ENCODE peak calls at places on chromosomes 16 and 17, in four cellular contexts. Z is HFFc6, D is BJ, C is AG08396. M is an unnamed sample.

GRCh38 chr17:9470171-9470570 is 105.4 kb downstream of the STX8 start:
- DNase-seq in Z (no peak), D (no peak), C (no peak), M (no peak)

GRCh38 chr16:59859606-59860402 is 1125.7 kb upstream of the GOT2 start:
- DNase-seq in Z (no peak), D (peak; percentile 19), C (no peak), M (no peak)

GRCh38 chr17:58302919-58303551 is 22.3 kb upstream of the MPO start:
- DNase-seq in Z (no peak), D (no peak), C (no peak), M (no peak)

GRCh38 chr17:55693244-55694216 is 29.1 kb downstream of the TMEM100 start:
- DNase-seq in Z (no peak), D (no peak), C (peak; percentile 43), M (no peak)

GRCh38 chr17:12727076-12727750 is 61.5 kb downstream of the MYOCD start:
- DNase-seq in Z (peak; percentile 73), D (peak; percentile 36), C (peak; percentile 44), M (no peak)

GRCh38 chr16:71230122-71230845 is at the start of gene HYDIN:
- DNase-seq in Z (no peak), D (no peak), C (peak; percentile 58), M (peak; percentile 79)

GRCh38 chr17:36590082-36590481 is 1.6 kb upstream of the DHRS11 start:
- DNase-seq in Z (no peak), D (no peak), C (no peak), M (no peak)

GRCh38 chr17:31919802-31920525 is 16.8 kb upstream of the SUZ12 start:
- DNase-seq in Z (peak; percentile 25), D (no peak), C (peak; percentile 80), M (no peak)

GRCh38 chr16:25580071-25580470 is 111.7 kb upstream of the HS3ST4 start:
- DNase-seq in Z (no peak), D (no peak), C (no peak), M (no peak)

M was measured in progenitor cell of endocrine pancreas.